ENCODE peak calls at places on chromosome 1, in ten cellular contexts. S is tibial nerve, W is GM06990, B is foreskin keratinocyte, M is stomach, V is A549, C is PC-9, X is astrocyte of the cerebellum, J is glutamatergic neuron, I is ovary. L is an unnamed sample.
A peak's percentile ranks its signal among the peaks of the same experiment; 100 is the strongest.

GRCh38 chr1:29122662-29122986 is 1.1 kb downstream of the TMEM200B start:
- DNase-seq in J (peak; percentile 33), C (peak; percentile 48), V (no peak), B (peak; percentile 25), W (no peak), M (peak; percentile 49), S (no peak), X (peak; percentile 75), I (peak; percentile 76), L (peak; percentile 15)

GRCh38 chr1:2210786-2211185 is 16.2 kb upstream of the FAAP20 start:
- DNase-seq in I (peak; percentile 47), S (no peak), J (no peak), V (no peak), B (no peak), X (no peak), C (no peak), M (no peak), W (peak; percentile 9), L (no peak)

GRCh38 chr1:53614231-53615021 is 124.5 kb downstream of the GLIS1 start:
- DNase-seq in S (no peak), V (no peak), J (no peak), X (no peak), B (no peak), W (no peak), C (no peak), I (no peak), M (peak; percentile 17), L (no peak)

GRCh38 chr1:87194271-87194774 is 134.4 kb upstream of the LMO4 start:
- DNase-seq in M (no peak), I (no peak), W (no peak), S (no peak), B (no peak), X (no peak), J (no peak), C (no peak), V (no peak), L (no peak)

GRCh38 chr1:3558036-3558726 is 53.1 kb downstream of the MEGF6 start:
- DNase-seq in S (no peak), I (no peak), W (no peak), V (no peak), X (no peak), J (no peak), C (no peak), B (no peak), M (no peak), L (no peak)

GRCh38 chr1:95384570-95384969 is 150.6 kb downstream of the RWDD3 start:
- DNase-seq in J (no peak), C (no peak), X (no peak), S (no peak), W (no peak), B (no peak), M (no peak), I (no peak), V (peak; percentile 6), L (peak; percentile 62)

GRCh38 chr1:243748706-243749283 is 101.2 kb downstream of the AKT3 start:
- DNase-seq in J (no peak), S (peak; percentile 70), W (no peak), I (no peak), C (peak; percentile 67), M (no peak), X (peak; percentile 78), B (no peak), V (peak; percentile 80), L (no peak)

GRCh38 chr1:175536369-175536768 is 207.0 kb downstream of the TNR start:
- DNase-seq in B (no peak), X (no peak), I (no peak), W (no peak), M (no peak), V (no peak), S (no peak), J (no peak), C (no peak), L (no peak)

GRCh38 chr1:79507770-79508169 is 501.2 kb upstream of the ADGRL4 start:
- DNase-seq in B (no peak), C (no peak), X (no peak), M (no peak), I (no peak), S (no peak), J (no peak), W (no peak), V (no peak), L (no peak)

GRCh38 chr1:229557214-229557850 is 1.2 kb downstream of the ABCB10 start:
- DNase-seq in B (no peak), C (no peak), X (no peak), J (no peak), W (no peak), I (no peak), S (no peak), V (no peak), M (no peak), L (no peak)

GRCh38 chr1:229554886-229555621 is 3.5 kb downstream of the ABCB10 start:
- DNase-seq in I (no peak), W (no peak), V (no peak), S (no peak), B (no peak), J (no peak), C (no peak), M (no peak), X (no peak), L (no peak)

GRCh38 chr1:229558460-229559335 is at the start of gene ABCB10:
- DNase-seq in J (peak; percentile 98), S (peak; percentile 87), C (peak; percentile 90), I (peak; percentile 95), M (peak; percentile 96), W (peak; percentile 98), V (peak; percentile 98), X (peak; percentile 91), B (peak; percentile 84), L (peak; percentile 99)

GRCh38 chr1:229556551-229556950 is 2.0 kb downstream of the ABCB10 start:
- DNase-seq in S (no peak), V (no peak), B (no peak), J (no peak), C (no peak), I (no peak), W (no peak), X (no peak), M (no peak), L (no peak)

DNA sequence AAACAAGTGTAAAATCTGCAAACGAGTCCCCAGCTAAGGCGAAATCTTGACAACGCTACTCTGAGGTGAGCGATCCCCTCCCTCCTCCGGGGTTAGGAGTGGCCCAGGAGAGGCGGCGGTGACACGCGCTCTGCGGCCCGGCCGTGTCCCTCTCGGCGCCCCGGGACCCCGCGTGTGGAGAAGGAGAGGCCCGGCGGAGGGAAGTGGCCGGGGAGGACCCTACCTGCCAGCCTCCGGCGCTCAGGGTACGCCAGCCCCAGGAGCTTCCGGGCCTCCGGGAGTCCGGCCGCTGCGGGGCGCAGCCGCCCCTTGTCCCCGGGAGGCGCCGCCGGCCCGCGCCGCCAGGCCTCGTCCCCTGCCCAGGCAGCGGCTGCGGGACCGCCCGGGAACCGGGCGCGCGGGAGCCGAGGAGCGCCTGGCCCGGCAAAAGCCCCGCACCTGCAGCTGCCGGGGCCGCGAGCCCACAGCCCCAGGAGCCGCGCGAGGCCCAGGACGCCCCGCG is 543 bp downstream of the ABCB10 start:
- DNase-seq in M (peak; percentile 44), V (peak; percentile 40), S (no peak), J (peak; percentile 59), I (peak; percentile 53), C (no peak), X (no peak), B (no peak), W (peak; percentile 73), L (peak; percentile 40)
- TF ChIP-seq CTCF in M (no peak), V (no peak), S (no peak), J (no peak), I (no peak), C (no peak), X (no peak), B (peak; percentile 34), W (peak; percentile 4), L (no peak)

DNA sequence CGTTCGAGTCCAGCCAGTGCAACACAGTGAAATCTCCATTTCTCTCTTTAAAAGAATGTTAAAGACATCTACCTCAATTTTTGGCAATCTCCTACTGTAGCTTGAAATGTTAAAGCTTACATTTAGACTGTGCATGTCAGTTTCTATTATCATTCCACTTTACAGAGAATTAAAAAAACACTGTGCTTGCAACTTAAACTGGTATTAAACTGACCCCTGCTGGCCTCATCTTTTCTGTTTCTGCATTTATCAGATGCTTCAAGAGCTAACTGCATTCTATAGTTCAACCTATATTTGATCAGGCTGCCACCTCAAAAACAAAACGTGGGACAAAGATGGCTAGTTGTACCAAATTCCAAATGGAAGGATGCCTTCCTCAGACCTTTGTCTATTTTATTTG is 226.5 kb downstream of the SMYD3 start:
- DNase-seq in S (no peak), W (no peak), B (no peak), V (peak; percentile 40), J (no peak), X (peak; percentile 35), I (no peak), C (no peak), M (no peak), L (peak; percentile 14)
- TF ChIP-seq CTCF in S (no peak), W (peak; percentile 28), B (peak; percentile 54), V (peak; percentile 55), J (no peak), X (peak; percentile 22), I (no peak), C (peak; percentile 34), M (no peak), L (no peak)

GRCh38 chr1:203615182-203615581 is 11.4 kb upstream of the ATP2B4 start:
- DNase-seq in V (no peak), B (no peak), J (no peak), X (no peak), M (no peak), W (no peak), I (no peak), S (no peak), C (no peak), L (no peak)
- TF ChIP-seq CTCF in V (no peak), B (no peak), J (no peak), X (no peak), M (no peak), W (no peak), I (no peak), S (no peak), C (no peak), L (no peak)

DNA sequence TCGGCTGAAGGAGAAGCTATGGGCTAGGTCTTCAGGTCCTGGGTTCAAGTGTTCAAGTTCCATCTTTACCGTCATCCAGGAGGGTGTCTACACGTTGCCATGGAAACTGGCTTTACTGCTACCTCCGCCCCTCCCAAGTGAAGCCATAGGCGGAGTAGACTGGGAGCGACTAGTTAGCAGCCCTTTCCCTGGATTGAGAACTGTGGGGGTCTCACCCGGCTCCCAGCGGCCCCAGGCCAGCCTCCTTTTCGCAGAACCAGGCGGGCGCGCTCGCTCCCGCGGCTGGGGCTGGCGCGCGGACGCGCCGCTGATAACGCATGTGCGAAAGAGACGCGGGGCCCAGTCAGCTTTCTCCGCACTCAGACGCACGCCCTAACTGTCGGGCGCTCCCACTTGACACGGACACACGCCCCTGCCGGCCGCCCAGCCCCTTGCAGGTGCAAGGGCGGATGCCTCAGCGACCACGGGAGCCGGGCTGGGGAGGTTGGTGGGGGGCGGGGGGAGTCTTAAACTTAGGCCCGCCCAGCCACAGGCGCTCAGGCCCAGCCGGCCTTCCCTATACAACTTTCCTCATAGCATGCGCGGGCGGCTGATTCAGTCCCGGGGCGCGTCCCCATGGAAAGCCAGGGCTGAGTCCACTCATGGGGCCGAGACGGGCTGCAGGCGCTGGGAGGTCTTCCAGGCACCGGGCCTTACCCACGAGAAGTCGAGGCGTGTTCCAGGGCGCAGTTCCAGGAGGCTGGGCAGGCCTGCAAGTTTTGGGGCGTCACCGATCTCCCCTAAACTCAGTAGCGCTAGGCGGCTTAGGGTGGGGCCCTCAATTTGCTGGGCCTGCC is 7.4 kb downstream of the EFNA4 start:
- DNase-seq in W (peak; percentile 85), M (peak; percentile 83), I (peak; percentile 81), S (peak; percentile 45), B (no peak), J (peak; percentile 89), C (peak; percentile 61), X (no peak), V (peak; percentile 71), L (peak; percentile 80)
- TF ChIP-seq CTCF in W (peak; percentile 51), M (peak; percentile 55), I (peak; percentile 25), S (peak; percentile 49), B (peak; percentile 44), J (peak; percentile 79), C (peak; percentile 48), X (peak; percentile 27), V (no peak), L (peak; percentile 68)